ENCODE peak calls at places on chromosomes 11 and 22, in five cellular contexts. S is H9, V is trophoblast cell, J is IMR-90, A is neuronal stem cell. N is an unnamed sample.

GRCh38 chr11:130002352-130002845 is at the start of gene PRDM10:
- DNase-seq in S (peak), V (peak), J (peak), A (peak), N (peak)

GRCh38 chr11:74175923-74176322 is 4.8 kb downstream of the PPME1 start:
- DNase-seq in S (no peak), V (no peak), J (no peak), A (no peak), N (no peak)

GRCh38 chr11:59801981-59802638 is 8.5 kb downstream of the MRPL16 start:
- DNase-seq in S (no peak), V (no peak), J (peak), A (peak), N (no peak)

GRCh38 chr11:125393331-125393730 is 102.7 kb downstream of the FEZ1 start:
- DNase-seq in S (no peak), V (no peak), J (no peak), A (no peak), N (no peak)

GRCh38 chr11:63764712-63765631 is 3.6 kb downstream of the ZFTA start:
- DNase-seq in S (peak), V (no peak), J (no peak), A (no peak), N (no peak)

GRCh38 chr22:50262973-50263617 is 1.6 kb upstream of the MAPK12 start:
- DNase-seq in S (no peak), V (no peak), J (no peak), A (no peak), N (no peak)

GRCh38 chr11:41461057-41461681 is 1.7 kb upstream of the LRRC4C start:
- DNase-seq in S (no peak), V (peak), J (no peak), A (no peak), N (peak)

GRCh38 chr22:24486501-24486921 is 8.6 kb upstream of the UPB1 start:
- DNase-seq in S (no peak), V (no peak), J (peak), A (no peak), N (peak)

GRCh38 chr11:28470180-28470579 is 362.0 kb downstream of the METTL15 start:
- DNase-seq in S (no peak), V (no peak), J (no peak), A (no peak), N (no peak)

GRCh38 chr11:69018924-69019323 is 5.9 kb upstream of the MRGPRF start:
- DNase-seq in S (no peak), V (no peak), J (peak), A (no peak), N (peak)

GRCh38 chr11:113684558-113684957 is 21.6 kb downstream of the TMPRSS5 start:
- DNase-seq in S (no peak), V (no peak), J (no peak), A (no peak), N (no peak)

GRCh38 chr11:69957849-69958248 is 120.3 kb upstream of the ANO1 start:
- DNase-seq in S (no peak), V (no peak), J (no peak), A (no peak), N (no peak)

GRCh38 chr11:12008790-12009616 is 577 bp upstream of the DKK3 start:
- DNase-seq in S (peak), V (no peak), J (peak), A (peak), N (peak)

GRCh38 chr11:65310215-65310614 is 4.5 kb upstream of the CDC42EP2 start:
- DNase-seq in S (no peak), V (no peak), J (no peak), A (no peak), N (no peak)

GRCh38 chr22:39242809-39243442 is 1.9 kb downstream of the PDGFB start:
- DNase-seq in S (peak), V (peak), J (no peak), A (no peak), N (peak)

GRCh38 chr11:119149371-119150275 is 771 bp downstream of the ABCG4 start:
- DNase-seq in S (peak), V (no peak), J (no peak), A (peak), N (no peak)

GRCh38 chr22:30511903-30512302 is 6.4 kb upstream of the SEC14L4 start:
- DNase-seq in S (no peak), V (no peak), J (no peak), A (no peak), N (no peak)

GRCh38 chr11:132451942-132452601 is 1080.2 kb downstream of the OPCML start:
- DNase-seq in S (no peak), V (no peak), J (no peak), A (peak), N (no peak)

GRCh38 chr11:132448334-132448995 is 1078.0 kb downstream of the NTM start:
- DNase-seq in S (peak), V (no peak), J (no peak), A (no peak), N (no peak)

GRCh38 chr11:132450631-132451030 is 1080.2 kb downstream of the NTM start:
- DNase-seq in S (no peak), V (no peak), J (no peak), A (no peak), N (no peak)

GRCh38 chr11:132453411-132453810 is 1078.9 kb downstream of the OPCML start:
- DNase-seq in S (no peak), V (no peak), J (no peak), A (no peak), N (no peak)

DNA sequence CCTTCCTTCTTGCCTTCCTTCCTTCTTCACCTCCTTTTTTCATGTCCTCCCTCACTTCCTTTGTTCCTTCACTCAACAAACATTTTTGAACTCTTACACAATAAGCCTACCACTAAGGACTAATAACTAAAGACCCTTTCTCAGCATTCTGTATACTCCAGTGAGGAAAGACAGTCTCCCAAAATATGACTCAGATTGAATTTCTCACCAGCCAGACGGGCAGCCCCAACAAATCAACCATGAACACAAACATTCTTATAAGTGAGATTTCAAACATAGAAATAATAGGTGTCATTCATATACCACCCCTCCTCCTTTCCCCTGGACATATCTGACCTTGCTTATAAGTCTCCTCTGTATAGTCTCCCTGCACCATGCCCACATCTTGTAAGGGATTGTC is 1079.7 kb downstream of the OPCML start:
- DNase-seq in S (no peak), V (no peak), J (no peak), A (no peak), N (no peak)
- H2BK5ac ChIP-seq in S (no peak), V (no peak), J (no peak), A (no peak), N (no peak)

GRCh38 chr11:87604350-87604749 is 566.6 kb downstream of the TMEM135 start:
- DNase-seq in S (no peak), V (no peak), J (no peak), A (no peak), N (no peak)

GRCh38 chr11:87600938-87601337 is 563.2 kb downstream of the TMEM135 start:
- DNase-seq in S (no peak), V (no peak), J (no peak), A (no peak), N (no peak)

GRCh38 chr11:87602776-87603175 is 565.0 kb downstream of the TMEM135 start:
- DNase-seq in S (no peak), V (no peak), J (no peak), A (no peak), N (no peak)

GRCh38 chr11:87603887-87604286 is 566.2 kb downstream of the TMEM135 start:
- DNase-seq in S (no peak), V (no peak), J (no peak), A (no peak), N (no peak)
- H3K18ac ChIP-seq in S (no peak), V (no peak), J (no peak), A (peak), N (no peak)

GRCh38 chr22:27510024-27510423 is 291.5 kb downstream of the MN1 start:
- DNase-seq in S (no peak), V (no peak), J (no peak), A (no peak), N (no peak)

GRCh38 chr22:27512283-27512761 is 289.2 kb downstream of the MN1 start:
- DNase-seq in S (no peak), V (peak), J (peak), A (no peak), N (peak)

GRCh38 chr22:27507935-27508504 is 293.5 kb downstream of the MN1 start:
- DNase-seq in S (no peak), V (no peak), J (peak), A (no peak), N (no peak)

GRCh38 chr22:27507066-27507715 is 294.4 kb downstream of the MN1 start:
- DNase-seq in S (no peak), V (no peak), J (no peak), A (no peak), N (no peak)

DNA sequence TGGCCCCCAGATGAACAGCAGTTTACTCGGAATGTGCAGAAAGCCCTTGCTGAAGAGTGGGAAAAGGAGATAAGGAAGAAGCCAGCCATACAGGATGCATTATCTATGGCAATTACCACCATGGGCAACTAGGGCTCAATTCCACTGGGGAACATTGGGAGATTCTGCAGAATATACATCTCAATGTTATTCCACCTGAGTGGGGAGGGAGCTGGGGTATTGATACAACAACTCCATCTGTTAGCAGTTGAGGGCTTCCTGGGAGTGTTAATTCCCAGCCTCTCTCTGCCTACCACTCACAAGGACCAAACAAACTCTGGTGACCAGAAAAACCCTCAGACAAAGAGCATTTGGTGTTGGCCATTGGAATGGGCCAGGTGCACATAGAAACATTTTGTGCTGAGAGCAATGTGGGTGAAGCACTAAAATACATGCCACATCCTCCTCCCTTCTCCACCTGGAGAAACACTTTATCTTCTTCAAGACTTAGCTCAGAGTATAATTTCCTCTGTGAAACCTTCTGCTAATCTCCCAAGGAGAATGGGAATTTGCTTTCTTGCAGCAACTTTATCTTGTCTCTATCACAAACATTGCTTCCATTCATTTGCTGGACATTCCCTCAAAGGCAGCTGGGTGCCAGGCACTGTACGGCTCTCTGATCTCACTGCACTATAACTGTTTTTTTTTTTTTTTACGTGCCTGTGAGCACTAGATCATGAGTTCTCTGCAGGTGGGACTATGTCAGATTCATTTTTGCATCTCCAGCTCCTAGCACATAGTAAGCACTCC is 292.2 kb downstream of the MN1 start:
- DNase-seq in S (no peak), V (no peak), J (no peak), A (no peak), N (no peak)
- H2BK5ac ChIP-seq in S (no peak), V (no peak), J (no peak), A (no peak), N (no peak)

DNA sequence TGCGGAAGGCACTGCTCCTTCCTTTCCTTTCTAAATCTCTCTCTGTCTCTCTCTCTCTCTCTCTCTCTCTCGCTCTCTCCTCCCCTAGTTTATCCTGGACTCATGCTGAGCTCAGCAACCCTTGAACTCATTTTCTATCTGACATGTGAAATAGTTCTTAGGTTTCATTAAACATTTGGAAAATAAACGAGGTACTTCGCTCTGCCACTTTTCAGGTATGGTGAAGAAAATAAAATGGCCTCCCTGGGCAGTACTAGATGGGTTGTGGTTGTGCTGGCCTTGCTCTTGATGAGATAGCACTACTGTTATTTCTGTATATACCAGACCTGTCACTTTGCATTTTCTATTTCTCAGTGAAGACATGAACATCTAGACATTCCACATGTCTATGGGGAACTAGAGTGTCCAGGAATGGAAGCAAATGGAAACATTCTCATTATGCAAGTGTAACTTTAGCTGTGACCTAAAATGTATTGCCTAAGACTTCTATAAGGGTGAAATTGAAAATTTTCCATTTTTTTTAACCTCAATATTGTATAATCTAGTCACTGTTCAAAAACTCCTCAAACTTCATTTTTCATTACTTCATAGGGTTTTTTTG is 12.1 kb upstream of the SESN3 start:
- DNase-seq in S (no peak), V (no peak), J (no peak), A (no peak), N (no peak)
- H3K18ac ChIP-seq in S (no peak), V (no peak), J (no peak), A (no peak), N (no peak)

DNA sequence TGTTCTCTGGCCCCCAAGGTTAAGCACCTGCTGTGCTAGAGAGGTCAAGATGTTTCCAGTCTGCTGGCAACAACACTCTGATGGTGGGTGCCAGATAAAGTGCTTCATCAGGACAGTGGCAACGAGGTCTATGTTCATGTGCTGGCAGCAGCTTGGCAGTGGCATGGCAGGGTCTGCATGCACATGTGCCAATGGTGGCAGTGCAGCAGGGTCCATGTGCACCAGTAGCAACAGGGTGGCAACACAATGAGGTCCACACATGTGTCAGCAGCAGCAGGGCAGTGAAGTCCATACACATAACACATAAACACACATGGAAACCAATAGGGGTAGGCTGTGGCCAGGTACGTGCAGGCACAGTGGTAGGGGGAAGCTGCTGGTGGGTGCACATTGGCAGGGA is 48.4 kb upstream of the FAR1 start:
- DNase-seq in S (no peak), V (no peak), J (no peak), A (no peak), N (no peak)
- H2BK5ac ChIP-seq in S (no peak), V (no peak), J (no peak), A (no peak), N (no peak)

GRCh38 chr11:614583-615452 is 932 bp downstream of the IRF7 start:
- DNase-seq in S (no peak), V (peak), J (no peak), A (no peak), N (no peak)
- H3K18ac ChIP-seq in S (no peak), V (peak), J (peak), A (peak), N (peak)